ENCODE peak calls at places on chromosome 20, in nine cellular contexts. Y, C, G, I, A, P, T, O and D are unnamed samples.

GRCh38 chr20:23305098-23305497 is 45.5 kb upstream of the NXT1 start:
- DNase-seq in Y (no peak), C (no peak), G (peak), I (no peak), A (no peak), P (no peak), T (peak), O (peak), D (no peak)

GRCh38 chr20:31823360-31824124 is 4.4 kb downstream of the MYLK2 start:
- DNase-seq in Y (no peak), C (no peak), G (peak), I (no peak), A (peak), P (no peak), T (peak), O (no peak), D (no peak)

GRCh38 chr20:48425776-48426175 is 402.0 kb downstream of the PREX1 start:
- DNase-seq in Y (no peak), C (no peak), G (no peak), I (no peak), A (no peak), P (no peak), T (no peak), O (no peak), D (no peak)

GRCh38 chr20:58985656-58986055 is 4.6 kb downstream of the NELFCD start:
- DNase-seq in Y (no peak), C (no peak), G (no peak), I (no peak), A (no peak), P (no peak), T (no peak), O (no peak), D (no peak)

GRCh38 chr20:62121776-62122658 is at the start of gene LSM14B:
- DNase-seq in Y (peak), C (peak), G (peak), I (peak), A (peak), P (peak), T (peak), O (peak), D (peak)

GRCh38 chr20:48736231-48736630 is 91.6 kb downstream of the PREX1 start:
- DNase-seq in Y (no peak), C (no peak), G (no peak), I (no peak), A (no peak), P (peak), T (no peak), O (no peak), D (no peak)

GRCh38 chr20:3935295-3935955 is 46.2 kb downstream of the PANK2 start:
- DNase-seq in Y (peak), C (no peak), G (no peak), I (no peak), A (no peak), P (peak), T (no peak), O (no peak), D (no peak)

GRCh38 chr20:3889489-3890409 is 562 bp downstream of the PANK2 start:
- DNase-seq in Y (peak), C (peak), G (no peak), I (peak), A (peak), P (peak), T (peak), O (peak), D (peak)

GRCh38 chr20:40651121-40651520 is 37.9 kb downstream of the MAFB start:
- DNase-seq in Y (no peak), C (peak), G (peak), I (peak), A (no peak), P (no peak), T (no peak), O (peak), D (no peak)

GRCh38 chr20:31547017-31547675 is 32.9 kb downstream of the HM13 start:
- DNase-seq in Y (peak), C (peak), G (peak), I (peak), A (peak), P (peak), T (peak), O (peak), D (peak)

GRCh38 chr20:63189322-63189642 is 26.6 kb downstream of the YTHDF1 start:
- DNase-seq in Y (no peak), C (no peak), G (no peak), I (no peak), A (no peak), P (no peak), T (no peak), O (no peak), D (no peak)

GRCh38 chr20:52242237-52243230 is 51.0 kb upstream of the ZFP64 start:
- DNase-seq in Y (no peak), C (peak), G (no peak), I (peak), A (no peak), P (no peak), T (no peak), O (peak), D (no peak)

GRCh38 chr20:51318058-51318960 is 224.2 kb downstream of the NFATC2 start:
- DNase-seq in Y (peak), C (peak), G (peak), I (peak), A (peak), P (no peak), T (peak), O (no peak), D (peak)

GRCh38 chr20:61502433-61502832 is 250.4 kb downstream of the CDH4 start:
- DNase-seq in Y (no peak), C (no peak), G (no peak), I (no peak), A (no peak), P (no peak), T (no peak), O (peak), D (no peak)

GRCh38 chr20:3240776-3241363 is 1.9 kb upstream of the SLC4A11 start:
- DNase-seq in Y (no peak), C (no peak), G (no peak), I (no peak), A (no peak), P (no peak), T (no peak), O (no peak), D (no peak)

GRCh38 chr20:12570371-12570770 is 438.4 kb upstream of the SPTLC3 start:
- DNase-seq in Y (no peak), C (peak), G (peak), I (no peak), A (peak), P (no peak), T (no peak), O (peak), D (no peak)

GRCh38 chr20:56439784-56440291 is 27.8 kb downstream of the CASS4 start:
- DNase-seq in Y (no peak), C (no peak), G (peak), I (no peak), A (no peak), P (no peak), T (no peak), O (peak), D (no peak)

GRCh38 chr20:35907017-35907685 is 47.2 kb downstream of the SCAND1 start:
- DNase-seq in Y (peak), C (no peak), G (no peak), I (no peak), A (no peak), P (no peak), T (no peak), O (no peak), D (no peak)

GRCh38 chr20:48956052-48956451 is 34.5 kb downstream of the ARFGEF2 start:
- DNase-seq in Y (no peak), C (no peak), G (no peak), I (no peak), A (no peak), P (no peak), T (no peak), O (no peak), D (no peak)

GRCh38 chr20:14780508-14780907 is 443.1 kb upstream of the FLRT3 start:
- DNase-seq in Y (no peak), C (peak), G (no peak), I (no peak), A (no peak), P (no peak), T (no peak), O (peak), D (no peak)

GRCh38 chr20:35462351-35462750 is 7.0 kb downstream of the CEP250 start:
- DNase-seq in Y (no peak), C (no peak), G (no peak), I (no peak), A (no peak), P (no peak), T (no peak), O (no peak), D (no peak)

GRCh38 chr20:36463212-36464061 is 77.9 kb upstream of the MYL9 start:
- DNase-seq in Y (no peak), C (no peak), G (no peak), I (no peak), A (no peak), P (no peak), T (no peak), O (no peak), D (no peak)

DNA sequence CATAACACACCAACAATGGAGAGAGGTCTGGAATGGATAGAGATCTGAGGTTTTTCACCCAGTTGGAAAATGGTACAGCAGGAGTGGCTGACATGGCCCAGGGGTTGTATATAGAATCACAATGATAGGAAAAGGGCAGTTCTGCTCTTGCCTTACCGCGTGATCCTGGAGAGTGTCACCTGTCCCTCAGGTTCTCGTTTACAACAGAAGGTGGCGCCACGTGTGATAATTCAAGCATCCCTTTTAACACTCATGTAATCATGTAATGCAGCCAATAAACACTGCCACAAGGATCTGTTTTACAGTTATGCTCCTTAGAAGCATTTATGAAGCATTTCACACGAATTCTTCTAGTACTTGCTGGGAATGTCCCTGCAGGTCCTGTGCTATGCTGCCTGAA is 12.9 kb upstream of the WFDC2 start:
- DNase-seq in Y (no peak), C (peak), G (no peak), I (no peak), A (peak), P (no peak), T (no peak), O (no peak), D (no peak)
- TF ChIP-seq CTCF in Y (no peak), C (peak), G (peak), I (no peak), A (peak), P (peak), T (peak), O (peak), D (no peak)

GRCh38 chr20:17808782-17809181 is 109.0 kb downstream of the BANF2 start:
- DNase-seq in Y (no peak), C (no peak), G (no peak), I (no peak), A (no peak), P (peak), T (no peak), O (no peak), D (no peak)

GRCh38 chr20:17807670-17808069 is 107.9 kb downstream of the BANF2 start:
- DNase-seq in Y (no peak), C (no peak), G (peak), I (no peak), A (no peak), P (no peak), T (no peak), O (no peak), D (no peak)

GRCh38 chr20:17806107-17806506 is 106.3 kb downstream of the BANF2 start:
- DNase-seq in Y (no peak), C (no peak), G (no peak), I (no peak), A (no peak), P (no peak), T (no peak), O (no peak), D (no peak)

GRCh38 chr20:17808357-17808756 is 108.6 kb downstream of the BANF2 start:
- DNase-seq in Y (peak), C (no peak), G (peak), I (no peak), A (no peak), P (peak), T (no peak), O (no peak), D (no peak)

DNA sequence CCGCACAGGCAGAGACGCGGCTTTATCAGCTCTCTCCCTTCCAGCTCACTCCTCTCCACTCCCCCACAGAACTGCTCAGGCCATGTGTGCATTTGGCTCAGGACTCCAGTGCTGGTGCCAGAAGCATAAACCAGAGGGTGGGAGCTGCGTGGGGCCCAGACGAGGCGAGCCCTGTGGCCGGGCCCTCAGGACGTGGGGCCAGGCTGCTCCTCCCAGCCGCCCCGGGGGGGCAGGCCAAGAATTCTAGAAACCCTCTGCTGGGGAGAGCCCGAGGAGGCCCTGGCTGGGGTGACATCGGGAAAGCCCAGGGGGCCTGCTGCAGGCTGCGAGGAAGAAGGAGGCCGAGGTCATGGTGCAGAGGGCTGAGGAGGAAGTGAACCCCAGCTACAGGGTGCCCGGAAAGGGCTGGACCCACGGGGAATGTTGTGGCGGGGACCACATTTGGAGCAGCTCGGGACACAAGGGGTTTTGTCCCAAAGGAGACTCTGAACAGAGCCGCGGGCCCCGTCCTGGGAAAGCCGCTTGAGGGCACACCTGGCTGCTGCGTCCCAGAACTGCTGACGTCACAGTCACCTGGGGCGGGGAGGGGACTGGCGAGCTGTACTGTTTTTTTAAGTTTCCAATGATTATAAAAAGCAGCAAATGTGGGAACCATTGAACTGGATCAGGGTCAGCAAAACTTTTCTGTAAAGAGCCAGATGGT is 107.1 kb downstream of the BANF2 start:
- DNase-seq in Y (peak), C (no peak), G (peak), I (no peak), A (peak), P (peak), T (no peak), O (no peak), D (no peak)
- TF ChIP-seq CTCF in Y (no peak), C (no peak), G (no peak), I (no peak), A (no peak), P (no peak), T (no peak), O (peak), D (no peak)

GRCh38 chr20:25512709-25513108 is 72.6 kb downstream of the NINL start:
- DNase-seq in Y (no peak), C (no peak), G (no peak), I (no peak), A (no peak), P (no peak), T (no peak), O (no peak), D (no peak)

GRCh38 chr20:25509084-25509483 is 76.2 kb downstream of the NINL start:
- DNase-seq in Y (no peak), C (no peak), G (no peak), I (no peak), A (no peak), P (peak), T (no peak), O (no peak), D (no peak)

GRCh38 chr20:25510721-25511120 is 74.6 kb downstream of the NINL start:
- DNase-seq in Y (no peak), C (no peak), G (no peak), I (no peak), A (no peak), P (peak), T (no peak), O (no peak), D (no peak)

GRCh38 chr20:25510202-25510601 is 75.1 kb downstream of the NINL start:
- DNase-seq in Y (no peak), C (no peak), G (no peak), I (no peak), A (no peak), P (peak), T (no peak), O (no peak), D (no peak)

GRCh38 chr20:25511183-25511582 is 74.1 kb downstream of the NINL start:
- DNase-seq in Y (no peak), C (no peak), G (no peak), I (no peak), A (no peak), P (no peak), T (no peak), O (no peak), D (no peak)
- TF ChIP-seq CTCF in Y (no peak), C (no peak), G (no peak), I (no peak), A (no peak), P (no peak), T (no peak), O (no peak), D (no peak)

GRCh38 chr20:50285376-50286173 is 94.9 kb downstream of the CEBPB start:
- DNase-seq in Y (peak), C (peak), G (no peak), I (no peak), A (no peak), P (peak), T (no peak), O (no peak), D (no peak)
- TF ChIP-seq CTCF in Y (no peak), C (no peak), G (no peak), I (no peak), A (no peak), P (no peak), T (no peak), O (no peak), D (no peak)

GRCh38 chr20:54102543-54102942 is 32.1 kb upstream of the BCAS1 start:
- DNase-seq in Y (no peak), C (no peak), G (no peak), I (no peak), A (no peak), P (no peak), T (no peak), O (no peak), D (no peak)

GRCh38 chr20:54103762-54104600 is 33.6 kb upstream of the BCAS1 start:
- DNase-seq in Y (no peak), C (no peak), G (no peak), I (no peak), A (no peak), P (no peak), T (no peak), O (no peak), D (no peak)

GRCh38 chr20:54105653-54106052 is 35.3 kb upstream of the BCAS1 start:
- DNase-seq in Y (no peak), C (no peak), G (no peak), I (peak), A (no peak), P (no peak), T (no peak), O (peak), D (no peak)

GRCh38 chr20:54100563-54100962 is 30.2 kb upstream of the BCAS1 start:
- DNase-seq in Y (no peak), C (no peak), G (peak), I (no peak), A (no peak), P (no peak), T (no peak), O (no peak), D (no peak)

GRCh38 chr20:54103067-54103761 is 32.8 kb upstream of the BCAS1 start:
- DNase-seq in Y (peak), C (peak), G (peak), I (peak), A (peak), P (peak), T (peak), O (no peak), D (peak)
- TF ChIP-seq CTCF in Y (peak), C (peak), G (peak), I (no peak), A (peak), P (peak), T (peak), O (peak), D (peak)

GRCh38 chr20:46558511-46558959 is 8.1 kb upstream of the OCSTAMP start:
- DNase-seq in Y (peak), C (peak), G (peak), I (peak), A (no peak), P (no peak), T (no peak), O (peak), D (no peak)

GRCh38 chr20:46559001-46559400 is 8.5 kb upstream of the OCSTAMP start:
- DNase-seq in Y (no peak), C (no peak), G (no peak), I (no peak), A (no peak), P (no peak), T (no peak), O (no peak), D (no peak)

GRCh38 chr20:46562009-46562372 is 11.5 kb upstream of the OCSTAMP start:
- DNase-seq in Y (no peak), C (no peak), G (no peak), I (no peak), A (no peak), P (no peak), T (no peak), O (no peak), D (no peak)

GRCh38 chr20:46557231-46557956 is 6.9 kb upstream of the OCSTAMP start:
- DNase-seq in Y (peak), C (peak), G (no peak), I (peak), A (no peak), P (no peak), T (no peak), O (peak), D (no peak)

DNA sequence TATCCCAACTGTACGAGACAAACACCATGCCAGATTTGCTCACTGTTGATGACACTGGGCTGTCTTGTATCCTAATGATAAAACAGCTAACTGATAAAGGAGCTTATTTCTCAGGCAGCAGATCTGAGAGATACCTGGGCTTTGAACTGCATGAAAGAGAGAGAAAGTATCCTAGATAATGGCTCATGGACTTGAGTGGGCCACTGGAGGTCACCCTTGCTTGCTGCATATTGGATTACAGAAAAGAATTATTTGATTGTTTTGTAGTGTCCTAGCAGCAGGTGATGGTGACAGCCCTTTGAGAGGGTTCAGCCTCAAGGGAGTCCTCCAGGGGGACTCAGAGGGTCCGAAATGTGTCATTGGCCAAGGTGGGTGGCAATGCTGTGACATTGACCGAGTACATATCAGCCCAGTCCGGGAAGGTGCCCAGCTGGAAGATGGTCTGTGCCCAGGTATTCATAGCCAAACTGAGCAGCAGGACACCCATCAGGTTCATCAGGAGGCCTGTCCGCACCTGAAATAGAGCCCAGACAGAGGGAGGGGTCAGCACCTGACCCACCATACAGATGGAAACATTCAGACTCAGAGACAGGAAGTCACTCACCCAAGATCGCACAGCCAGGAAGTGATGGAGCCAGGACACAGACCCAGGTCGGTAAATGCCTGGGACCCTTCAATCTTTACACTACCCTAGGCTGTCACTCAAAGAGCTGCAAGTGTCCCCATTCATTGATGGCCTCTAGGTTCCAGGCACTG is 9.4 kb upstream of the OCSTAMP start:
- DNase-seq in Y (no peak), C (no peak), G (no peak), I (no peak), A (no peak), P (no peak), T (no peak), O (no peak), D (no peak)
- TF ChIP-seq CTCF in Y (peak), C (peak), G (no peak), I (no peak), A (peak), P (no peak), T (no peak), O (no peak), D (no peak)

GRCh38 chr20:47304287-47304686 is 52.2 kb downstream of the ZMYND8 start:
- DNase-seq in Y (no peak), C (peak), G (no peak), I (no peak), A (no peak), P (no peak), T (peak), O (no peak), D (no peak)
- TF ChIP-seq CTCF in Y (peak), C (peak), G (no peak), I (no peak), A (peak), P (no peak), T (peak), O (no peak), D (no peak)

GRCh38 chr20:38997622-38998021 is 35.5 kb downstream of the DHX35 start:
- DNase-seq in Y (no peak), C (no peak), G (no peak), I (no peak), A (no peak), P (no peak), T (no peak), O (no peak), D (no peak)
- TF ChIP-seq CTCF in Y (no peak), C (no peak), G (no peak), I (no peak), A (no peak), P (no peak), T (no peak), O (no peak), D (no peak)